ENCODE peak calls at places on chromosomes 5 and 9, in ten cellular contexts. S, M, T, K, W, D, U, C, R and E are unnamed samples.

GRCh38 chr9:29668732-29669131 is 2095.5 kb upstream of the C9orf72 start:
- DNase-seq in S (no peak), M (no peak), T (no peak), K (no peak), W (no peak), D (no peak), U (no peak), C (no peak), R (no peak), E (peak)

GRCh38 chr9:93815677-93816076 is 139.5 kb downstream of the BARX1 start:
- DNase-seq in S (no peak), M (no peak), T (no peak), K (no peak), W (no peak), D (no peak), U (no peak), C (no peak), R (no peak), E (no peak)

GRCh38 chr9:89109666-89110065 is 69.0 kb downstream of the SHC3 start:
- DNase-seq in S (no peak), M (peak), T (no peak), K (peak), W (peak), D (no peak), U (no peak), C (no peak), R (no peak), E (no peak)

GRCh38 chr5:56037531-56038010 is 42.8 kb upstream of the IL6ST start:
- DNase-seq in S (no peak), M (no peak), T (no peak), K (no peak), W (no peak), D (no peak), U (no peak), C (no peak), R (peak), E (no peak)

GRCh38 chr9:33818167-33818831 is 1.3 kb downstream of the UBE2R2 start:
- DNase-seq in S (no peak), M (no peak), T (peak), K (peak), W (no peak), D (no peak), U (peak), C (no peak), R (no peak), E (no peak)

GRCh38 chr9:3948826-3949578 is 350.9 kb downstream of the GLIS3 start:
- DNase-seq in S (no peak), M (peak), T (peak), K (peak), W (peak), D (no peak), U (no peak), C (no peak), R (peak), E (peak)

GRCh38 chr9:4592886-4593285 is 69.2 kb upstream of the PLPP6 start:
- DNase-seq in S (no peak), M (no peak), T (peak), K (no peak), W (no peak), D (no peak), U (no peak), C (no peak), R (no peak), E (no peak)

GRCh38 chr5:121424976-121425375 is 426.7 kb upstream of the FTMT start:
- DNase-seq in S (no peak), M (no peak), T (peak), K (no peak), W (no peak), D (no peak), U (no peak), C (no peak), R (no peak), E (no peak)

GRCh38 chr5:122126177-122126701 is 3.1 kb upstream of the ZNF474 start:
- DNase-seq in S (no peak), M (peak), T (peak), K (peak), W (peak), D (no peak), U (no peak), C (peak), R (no peak), E (peak)

GRCh38 chr9:125739442-125739841 is 7.7 kb upstream of the PBX3 start:
- DNase-seq in S (no peak), M (no peak), T (peak), K (peak), W (no peak), D (no peak), U (no peak), C (no peak), R (no peak), E (no peak)

GRCh38 chr5:38921174-38921573 is 75.4 kb downstream of the OSMR start:
- DNase-seq in S (no peak), M (no peak), T (peak), K (no peak), W (peak), D (no peak), U (no peak), C (no peak), R (no peak), E (peak)

GRCh38 chr5:92907914-92908606 is 673.0 kb downstream of the NR2F1-AS1 start:
- DNase-seq in S (peak), M (peak), T (peak), K (peak), W (peak), D (no peak), U (no peak), C (peak), R (peak), E (peak)

GRCh38 chr9:35814841-35815543 is at the start of gene HINT2:
- DNase-seq in S (peak), M (peak), T (peak), K (peak), W (peak), D (peak), U (peak), C (peak), R (peak), E (peak)

GRCh38 chr9:35816708-35817107 is 1.9 kb upstream of the HINT2 start:
- DNase-seq in S (no peak), M (no peak), T (no peak), K (no peak), W (no peak), D (no peak), U (no peak), C (no peak), R (no peak), E (no peak)

GRCh38 chr9:35813434-35814105 is 1.3 kb downstream of the HINT2 start:
- DNase-seq in S (no peak), M (peak), T (peak), K (no peak), W (peak), D (peak), U (peak), C (no peak), R (peak), E (peak)

GRCh38 chr9:35812025-35812602 is at the start of gene SPAG8:
- DNase-seq in S (peak), M (peak), T (peak), K (peak), W (peak), D (peak), U (peak), C (peak), R (peak), E (peak)

DNA sequence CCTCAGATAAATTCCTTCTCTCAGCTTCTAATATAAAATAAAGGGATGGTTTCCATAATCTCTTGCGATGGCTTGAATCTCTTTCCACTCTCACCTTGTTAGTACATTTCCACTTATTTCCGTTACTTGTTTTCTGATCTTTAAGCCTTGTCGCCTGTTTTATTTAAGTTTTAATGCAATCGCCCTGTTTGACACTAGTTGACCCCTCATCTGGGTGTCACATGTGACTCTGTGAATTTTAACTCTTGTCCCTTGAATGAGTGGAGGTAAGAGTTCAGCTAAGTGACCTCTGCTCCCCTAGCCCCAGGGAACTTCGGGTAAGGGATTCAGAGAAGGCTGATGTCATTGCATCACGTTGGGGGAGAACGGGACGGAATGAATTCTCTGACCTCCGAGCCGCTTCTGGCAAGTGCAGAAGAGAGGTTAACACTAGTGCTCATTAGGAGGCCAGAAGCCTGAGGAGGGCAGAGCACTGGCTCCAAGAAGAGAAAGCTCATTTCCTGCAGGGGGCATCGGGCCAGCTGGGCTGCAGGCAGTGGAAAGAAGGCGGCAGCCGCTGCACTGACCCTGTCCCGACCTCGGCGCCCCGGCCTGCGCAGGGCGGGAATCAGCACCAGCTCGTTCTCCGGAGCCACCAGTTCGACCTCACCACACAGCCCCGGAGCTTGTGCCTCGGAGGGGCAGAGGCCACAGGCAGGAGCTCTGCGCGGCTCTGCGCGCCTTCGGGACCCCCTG is 569 bp downstream of the HINT2 start:
- DNase-seq in S (peak), M (peak), T (peak), K (peak), W (peak), D (no peak), U (peak), C (no peak), R (peak), E (peak)
- TF ChIP-seq CTCF in S (peak), M (peak), T (peak), K (peak), W (peak), D (peak), U (peak), C (peak), R (peak), E (peak)

GRCh38 chr5:91503321-91503720 is 120.2 kb upstream of the ARRDC3 start:
- DNase-seq in S (no peak), M (no peak), T (no peak), K (no peak), W (no peak), D (no peak), U (no peak), C (no peak), R (no peak), E (no peak)

GRCh38 chr5:91495699-91496098 is 112.6 kb upstream of the ARRDC3 start:
- DNase-seq in S (no peak), M (no peak), T (no peak), K (no peak), W (no peak), D (no peak), U (no peak), C (no peak), R (no peak), E (no peak)

GRCh38 chr5:91500758-91501157 is 117.6 kb upstream of the ARRDC3 start:
- DNase-seq in S (no peak), M (no peak), T (no peak), K (no peak), W (no peak), D (no peak), U (no peak), C (no peak), R (no peak), E (no peak)

GRCh38 chr5:91494447-91495001 is 111.4 kb upstream of the ARRDC3 start:
- DNase-seq in S (no peak), M (no peak), T (no peak), K (no peak), W (no peak), D (no peak), U (no peak), C (no peak), R (no peak), E (no peak)

GRCh38 chr5:91499943-91500531 is 116.9 kb upstream of the ARRDC3 start:
- DNase-seq in S (peak), M (peak), T (peak), K (peak), W (peak), D (peak), U (peak), C (peak), R (peak), E (peak)
- TF ChIP-seq CTCF in S (peak), M (peak), T (peak), K (peak), W (peak), D (peak), U (peak), C (peak), R (peak), E (peak)

GRCh38 chr5:129172561-129172960 is 78.0 kb downstream of the ISOC1 start:
- DNase-seq in S (no peak), M (peak), T (peak), K (no peak), W (no peak), D (peak), U (peak), C (no peak), R (peak), E (peak)
- TF ChIP-seq CTCF in S (no peak), M (peak), T (no peak), K (peak), W (peak), D (peak), U (no peak), C (no peak), R (peak), E (peak)

GRCh38 chr9:20276762-20277161 is 345.5 kb downstream of the MLLT3 start:
- DNase-seq in S (no peak), M (no peak), T (no peak), K (no peak), W (no peak), D (no peak), U (no peak), C (no peak), R (no peak), E (no peak)

GRCh38 chr9:20270176-20270575 is 352.1 kb downstream of the MLLT3 start:
- DNase-seq in S (no peak), M (no peak), T (peak), K (no peak), W (no peak), D (no peak), U (no peak), C (no peak), R (no peak), E (peak)

GRCh38 chr9:20271107-20271506 is 351.2 kb downstream of the MLLT3 start:
- DNase-seq in S (no peak), M (no peak), T (peak), K (no peak), W (no peak), D (no peak), U (no peak), C (no peak), R (no peak), E (peak)

GRCh38 chr9:20269620-20270019 is 352.7 kb downstream of the MLLT3 start:
- DNase-seq in S (no peak), M (no peak), T (no peak), K (no peak), W (no peak), D (no peak), U (no peak), C (no peak), R (no peak), E (no peak)

DNA sequence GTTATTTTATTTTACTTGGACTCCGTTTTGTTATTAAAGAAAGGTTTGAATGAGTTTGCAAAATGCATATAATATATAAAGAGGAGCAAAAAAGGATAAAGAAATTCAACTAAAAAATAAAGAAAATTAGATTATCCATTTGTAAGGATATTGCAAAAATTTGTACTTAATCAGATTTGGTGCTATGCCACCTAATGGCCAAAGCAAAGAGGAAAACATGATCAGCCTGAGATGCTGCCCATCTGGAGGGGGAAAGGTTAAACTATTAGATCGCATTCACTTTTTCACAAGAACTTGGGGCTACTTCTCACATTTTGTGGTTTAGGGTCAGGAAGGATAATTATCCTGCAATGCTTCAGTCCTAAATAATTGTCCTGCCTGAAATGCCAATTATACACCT is 350.6 kb downstream of the MLLT3 start:
- DNase-seq in S (no peak), M (no peak), T (peak), K (no peak), W (no peak), D (no peak), U (no peak), C (no peak), R (no peak), E (peak)
- TF ChIP-seq CTCF in S (peak), M (peak), T (peak), K (peak), W (no peak), D (no peak), U (no peak), C (no peak), R (peak), E (peak)

GRCh38 chr5:133179405-133179804 is 127.6 kb downstream of the HSPA4 start:
- DNase-seq in S (no peak), M (no peak), T (no peak), K (no peak), W (no peak), D (no peak), U (no peak), C (no peak), R (no peak), E (no peak)
- TF ChIP-seq CTCF in S (no peak), M (no peak), T (no peak), K (no peak), W (no peak), D (no peak), U (no peak), C (no peak), R (no peak), E (no peak)

GRCh38 chr9:87722393-87722792 is 3.5 kb upstream of the CTSL start:
- DNase-seq in S (no peak), M (no peak), T (no peak), K (no peak), W (no peak), D (no peak), U (no peak), C (no peak), R (no peak), E (no peak)

GRCh38 chr9:87725356-87725899 is 491 bp upstream of the CTSL start:
- DNase-seq in S (no peak), M (no peak), T (peak), K (peak), W (peak), D (no peak), U (no peak), C (no peak), R (peak), E (peak)

GRCh38 chr9:87725900-87726709 is at the start of gene CTSL:
- DNase-seq in S (peak), M (peak), T (peak), K (peak), W (peak), D (peak), U (peak), C (no peak), R (peak), E (peak)
- TF ChIP-seq CTCF in S (no peak), M (peak), T (no peak), K (peak), W (peak), D (no peak), U (peak), C (no peak), R (peak), E (no peak)

DNA sequence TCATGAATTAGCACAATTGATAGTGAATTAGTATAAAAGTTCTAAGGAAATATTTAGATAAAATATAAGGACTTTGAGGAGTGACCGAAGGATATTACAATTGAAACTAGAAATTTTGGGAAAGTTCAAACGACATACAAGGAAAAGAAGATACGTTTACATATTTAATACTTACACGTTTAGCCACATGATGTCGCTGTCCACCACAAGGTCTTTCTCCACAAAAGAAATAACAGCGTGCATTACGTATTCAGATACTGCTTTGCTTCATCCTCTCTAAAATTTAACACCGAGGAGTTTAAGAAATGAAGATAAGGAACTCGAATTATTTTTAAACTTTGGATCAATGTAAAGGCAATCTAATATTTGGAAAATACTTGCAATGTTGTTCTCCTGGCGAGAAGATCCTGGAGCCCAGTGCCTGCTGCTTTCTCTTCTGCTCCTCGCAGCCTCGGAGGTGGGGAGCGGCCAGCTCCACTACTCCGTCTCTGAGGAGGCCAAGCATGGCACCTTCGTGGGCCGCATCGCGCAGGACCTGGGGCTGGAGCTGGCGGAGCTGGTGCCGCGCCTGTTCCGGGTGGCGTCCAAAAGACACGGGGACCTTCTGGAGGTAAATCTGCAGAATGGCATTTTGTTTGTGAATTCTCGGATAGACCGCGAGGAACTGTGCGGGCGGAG is at the start of gene PCDHA3:
- DNase-seq in S (no peak), M (peak), T (peak), K (no peak), W (peak), D (no peak), U (no peak), C (no peak), R (peak), E (peak)
- TF ChIP-seq CTCF in S (no peak), M (peak), T (no peak), K (peak), W (peak), D (no peak), U (no peak), C (no peak), R (peak), E (peak)

DNA sequence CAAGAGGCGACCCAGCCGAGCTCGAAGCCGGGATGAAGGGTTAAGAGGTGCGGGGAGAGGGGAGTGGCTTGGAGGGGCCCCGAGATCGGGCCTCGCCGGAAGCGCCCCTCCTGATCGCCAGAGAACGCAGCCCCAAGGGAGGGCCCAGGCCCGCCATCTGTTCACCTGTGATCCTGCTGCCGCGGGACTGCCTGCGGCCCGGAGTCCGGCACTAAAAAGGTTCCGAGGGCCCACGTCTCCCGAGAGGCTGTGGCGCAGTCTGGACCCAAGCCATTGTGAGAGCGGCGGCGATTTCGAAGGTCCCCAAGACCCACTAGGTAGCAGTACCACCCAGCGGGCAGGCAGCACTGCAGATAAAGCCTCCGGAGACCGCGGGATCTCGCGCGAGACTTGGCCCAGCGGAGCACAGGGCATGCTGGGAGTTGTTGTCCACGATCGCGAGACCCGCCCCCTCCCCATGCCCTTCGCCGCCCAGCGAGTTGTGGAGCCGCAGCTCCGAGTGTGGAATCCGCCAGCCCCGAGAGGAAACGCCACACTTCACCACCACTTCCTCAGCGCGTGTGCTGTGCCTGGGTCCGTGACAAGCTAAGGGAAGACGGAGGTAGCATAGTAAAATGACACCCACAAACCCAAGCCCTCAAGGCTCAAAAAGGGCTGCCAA is at the start of gene KIAA1191:
- DNase-seq in S (peak), M (peak), T (peak), K (peak), W (peak), D (peak), U (peak), C (peak), R (peak), E (peak)
- TF ChIP-seq CTCF in S (no peak), M (peak), T (no peak), K (peak), W (peak), D (peak), U (no peak), C (peak), R (peak), E (peak)

GRCh38 chr9:108291586-108291932 is 564.2 kb downstream of the ACTL7B start:
- DNase-seq in S (no peak), M (no peak), T (no peak), K (no peak), W (no peak), D (no peak), U (no peak), C (no peak), R (no peak), E (no peak)
- TF ChIP-seq CTCF in S (no peak), M (no peak), T (no peak), K (no peak), W (no peak), D (no peak), U (no peak), C (no peak), R (no peak), E (no peak)

GRCh38 chr5:115069087-115069968 is 100.4 kb downstream of the TRIM36 start:
- DNase-seq in S (peak), M (peak), T (peak), K (peak), W (peak), D (peak), U (peak), C (peak), R (peak), E (peak)
- TF ChIP-seq CTCF in S (peak), M (peak), T (peak), K (peak), W (peak), D (peak), U (no peak), C (peak), R (peak), E (peak)